ENCODE peak calls at places on chromosomes 2 and 18, in six cellular contexts. O is A549, L is endothelial cell of umbilical vein, Y is WTC11, N is H1, R is K562. H is an unnamed sample.

GRCh38 chr2:193966590-193966989 is 1690.4 kb upstream of the SLC39A10 start:
- DNase-seq in R (no peak), N (no peak), Y (no peak), L (peak), O (peak), H (no peak)

GRCh38 chr2:8110716-8111115 is 571.1 kb upstream of the ID2 start:
- DNase-seq in Y (no peak), L (no peak), N (no peak), R (no peak), O (no peak), H (no peak)

GRCh38 chr18:74081966-74082365 is 65.7 kb downstream of the FBXO15 start:
- DNase-seq in N (no peak), L (no peak), Y (no peak), R (no peak), O (no peak), H (no peak)

GRCh38 chr2:118847447-118848172 is at the start of gene EN1:
- DNase-seq in Y (peak), L (no peak), R (peak), O (peak), N (no peak), H (no peak)

GRCh38 chr2:28621172-28622100 is 125.6 kb downstream of the PLB1 start:
- DNase-seq in R (peak), O (peak), L (peak), Y (peak), N (no peak), H (peak)

GRCh38 chr2:220849433-220849832 is 722.7 kb downstream of the EPHA4 start:
- DNase-seq in R (no peak), N (no peak), L (no peak), O (no peak), Y (no peak), H (no peak)

GRCh38 chr2:24739355-24740025 is 53.7 kb downstream of the PTRHD1 start:
- DNase-seq in Y (no peak), N (no peak), R (no peak), O (no peak), L (no peak), H (no peak)

GRCh38 chr2:121287146-121287798 is 2.3 kb upstream of the TFCP2L1 start:
- DNase-seq in Y (no peak), N (no peak), O (no peak), L (no peak), R (no peak), H (no peak)

GRCh38 chr18:56982756-56983155 is 164.1 kb upstream of the BOD1L2 start:
- DNase-seq in N (no peak), O (no peak), R (no peak), L (no peak), Y (no peak), H (no peak)

GRCh38 chr2:120991401-120991800 is 255.7 kb downstream of the GLI2 start:
- DNase-seq in O (no peak), R (no peak), Y (no peak), N (no peak), L (no peak), H (no peak)

GRCh38 chr2:238895901-238896600 is 48.2 kb downstream of the TWIST2 start:
- DNase-seq in O (no peak), R (no peak), N (peak), L (peak), Y (peak), H (peak)

GRCh38 chr18:68549257-68549871 is 165.5 kb downstream of the TMX3 start:
- DNase-seq in O (no peak), R (no peak), N (no peak), Y (no peak), L (no peak), H (no peak)

GRCh38 chr2:127415593-127416485 is 2.4 kb upstream of the PROC start:
- DNase-seq in N (no peak), R (peak), Y (peak), L (peak), O (peak), H (no peak)

GRCh38 chr2:138554123-138554522 is 52.6 kb downstream of the SPOPL start:
- DNase-seq in R (no peak), O (no peak), Y (no peak), L (no peak), N (no peak), H (no peak)

GRCh38 chr2:232420463-232421188 is 14.0 kb downstream of the ALPG start:
- DNase-seq in O (peak), N (no peak), Y (peak), R (no peak), L (no peak), H (peak)

GRCh38 chr18:48302736-48303135 is 106.4 kb downstream of the ZBTB7C start:
- DNase-seq in Y (no peak), R (no peak), L (no peak), N (no peak), O (no peak), H (no peak)

GRCh38 chr2:30122362-30122761 is 24.4 kb upstream of the YPEL5 start:
- DNase-seq in R (no peak), O (no peak), Y (no peak), N (no peak), L (no peak), H (no peak)

GRCh38 chr2:26008851-26009566 is 24.9 kb upstream of the RAB10 start:
- DNase-seq in N (no peak), Y (no peak), R (peak), O (peak), L (peak), H (peak)

GRCh38 chr2:231032575-231033140 is 4.7 kb upstream of the C2orf72 start:
- DNase-seq in O (no peak), R (no peak), N (no peak), L (no peak), Y (no peak), H (no peak)

GRCh38 chr2:236748385-236748784 is 178.8 kb downstream of the ACKR3 start:
- DNase-seq in L (peak), R (no peak), N (no peak), Y (no peak), O (no peak), H (no peak)

GRCh38 chr2:158509928-158510797 is 53.4 kb downstream of the PKP4 start:
- DNase-seq in R (peak), Y (no peak), L (peak), N (no peak), O (no peak), H (no peak)

GRCh38 chr2:102005989-102006885 is 14.5 kb downstream of the IL1R2 start:
- DNase-seq in N (peak), O (peak), Y (peak), L (peak), R (peak), H (peak)

GRCh38 chr2:41869542-41870256 is 178.1 kb upstream of the PKDCC start:
- DNase-seq in R (peak), Y (peak), L (peak), N (peak), O (peak), H (peak)

GRCh38 chr2:108921096-108922030 is 67.7 kb downstream of the EDAR start:
- DNase-seq in N (no peak), Y (no peak), L (no peak), O (no peak), R (no peak), H (no peak)

GRCh38 chr2:239312081-239312501 is 88.7 kb downstream of the HDAC4 start:
- DNase-seq in O (no peak), Y (no peak), N (no peak), R (no peak), L (no peak), H (no peak)

GRCh38 chr2:19746611-19747309 is 155.0 kb downstream of the TTC32 start:
- DNase-seq in O (peak), N (peak), R (peak), Y (peak), L (peak), H (peak)

GRCh38 chr2:79935771-79936657 is 368.5 kb downstream of the LRRTM1 start:
- DNase-seq in N (peak), O (peak), R (peak), Y (peak), L (peak), H (peak)

GRCh38 chr2:237441605-237442004 is 27.6 kb upstream of the COL6A3 start:
- DNase-seq in L (no peak), N (no peak), Y (no peak), O (no peak), R (no peak), H (no peak)

GRCh38 chr2:54947121-54947520 is 103.1 kb downstream of the RTN4 start:
- DNase-seq in Y (no peak), O (no peak), L (no peak), N (no peak), R (no peak), H (no peak)

GRCh38 chr18:57744211-57744694 is 58.9 kb downstream of the ATP8B1 start:
- DNase-seq in Y (no peak), R (no peak), L (peak), N (no peak), O (peak), H (no peak)

GRCh38 chr18:2792395-2792794 is 54.4 kb upstream of the EMILIN2 start:
- DNase-seq in N (no peak), O (no peak), L (no peak), R (no peak), Y (no peak), H (no peak)

GRCh38 chr2:121502781-121503180 is 27.9 kb upstream of the RNU4ATAC start:
- DNase-seq in L (peak), Y (no peak), R (no peak), O (no peak), N (no peak), H (no peak)

GRCh38 chr18:39951321-39951720 is 2003.7 kb upstream of the PIK3C3 start:
- DNase-seq in N (no peak), L (no peak), O (no peak), Y (no peak), R (no peak), H (no peak)

GRCh38 chr2:54411801-54412354 is 44.2 kb upstream of the SPTBN1 start:
- DNase-seq in O (no peak), L (no peak), N (no peak), R (no peak), Y (no peak), H (no peak)

GRCh38 chr2:158507679-158508078 is 50.9 kb downstream of the PKP4 start:
- DNase-seq in R (no peak), N (no peak), O (no peak), L (no peak), Y (no peak), H (no peak)

GRCh38 chr2:202950592-202950991 is 38.5 kb downstream of the CARF start:
- DNase-seq in L (no peak), O (no peak), Y (no peak), R (peak), N (no peak), H (no peak)

GRCh38 chr2:169827272-169828140 is at the start of gene UBR3:
- DNase-seq in N (peak), L (peak), Y (peak), R (peak), O (peak), H (peak)

GRCh38 chr2:48043301-48043700 is 137.0 kb upstream of the FBXO11 start:
- DNase-seq in N (no peak), Y (no peak), R (no peak), L (no peak), O (no peak), H (no peak)

DNA sequence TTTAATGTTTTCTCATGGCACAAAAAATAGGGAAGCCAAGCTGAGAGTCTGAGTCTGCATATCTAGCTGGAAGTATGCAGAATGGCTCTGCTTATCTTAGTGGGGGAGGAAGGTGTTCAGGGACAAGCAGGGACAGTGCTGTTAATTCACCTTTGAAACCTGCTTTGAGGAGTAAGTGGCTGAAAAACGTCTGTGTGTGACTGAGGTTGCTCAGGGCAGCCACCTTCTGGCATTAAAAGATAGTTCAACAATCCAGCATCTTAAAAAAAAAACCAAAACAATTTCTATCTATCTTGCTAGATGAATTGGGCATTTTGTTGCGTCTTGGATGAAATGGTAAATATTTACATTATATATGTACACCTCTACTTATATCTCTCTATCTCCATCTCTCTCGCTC is 2.0 kb upstream of the TRPM8 start:
- DNase-seq in O (peak), R (peak), L (no peak), Y (no peak), N (no peak), H (no peak)
- TF ChIP-seq JUN in O (no peak), R (no peak), L (no peak), Y (no peak), N (no peak), H (no peak)

GRCh38 chr2:162038676-162039075 is 35.3 kb downstream of the DPP4 start:
- DNase-seq in Y (no peak), L (no peak), R (no peak), N (no peak), O (no peak), H (no peak)

GRCh38 chr2:162041465-162041864 is 32.5 kb downstream of the DPP4 start:
- DNase-seq in L (no peak), N (no peak), R (no peak), Y (no peak), O (no peak), H (no peak)

GRCh38 chr2:162037886-162038285 is 36.1 kb downstream of the DPP4 start:
- DNase-seq in N (no peak), O (no peak), Y (no peak), L (no peak), R (no peak), H (no peak)

GRCh38 chr2:162044586-162044985 is 29.4 kb downstream of the DPP4 start:
- DNase-seq in R (no peak), O (no peak), L (no peak), Y (no peak), N (no peak), H (no peak)

GRCh38 chr2:162043132-162043531 is 30.9 kb downstream of the DPP4 start:
- DNase-seq in Y (no peak), R (no peak), N (no peak), O (no peak), L (no peak), H (no peak)
- TF ChIP-seq JUN in Y (no peak), R (no peak), N (no peak), O (no peak), L (no peak), H (no peak)

DNA sequence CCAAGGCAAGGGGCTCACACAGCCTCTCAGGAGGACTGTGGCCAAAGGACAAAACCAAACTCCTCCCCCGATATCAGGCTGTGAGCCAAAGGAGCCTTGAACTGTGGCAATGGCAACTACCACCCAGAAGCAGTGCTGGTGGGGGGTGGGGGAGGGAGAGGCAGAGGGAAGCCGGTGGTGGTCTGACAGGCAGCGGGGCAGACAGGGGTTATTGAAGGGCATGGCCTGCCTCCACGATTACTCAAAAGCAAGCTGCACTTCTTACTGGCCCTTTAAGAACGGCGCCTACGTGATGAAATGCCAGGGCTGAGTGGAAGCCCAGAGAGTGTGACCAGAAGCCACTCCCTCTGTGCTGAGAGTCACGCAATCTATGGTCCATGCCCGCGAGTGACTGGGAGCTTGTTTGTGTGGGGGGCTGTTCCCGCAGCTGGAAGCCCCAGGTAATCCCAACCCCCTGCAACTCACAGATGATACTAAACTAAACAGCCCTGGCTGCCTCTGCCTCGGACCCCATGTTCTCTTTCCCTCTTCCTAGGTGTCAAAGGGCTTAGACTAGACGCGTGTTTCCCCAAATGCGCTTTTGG is 128.2 kb upstream of the CXCR4 start:
- DNase-seq in Y (peak), N (no peak), R (no peak), L (peak), O (peak), H (peak)
- TF ChIP-seq JUN in Y (no peak), N (no peak), R (no peak), L (no peak), O (no peak), H (no peak)

DNA sequence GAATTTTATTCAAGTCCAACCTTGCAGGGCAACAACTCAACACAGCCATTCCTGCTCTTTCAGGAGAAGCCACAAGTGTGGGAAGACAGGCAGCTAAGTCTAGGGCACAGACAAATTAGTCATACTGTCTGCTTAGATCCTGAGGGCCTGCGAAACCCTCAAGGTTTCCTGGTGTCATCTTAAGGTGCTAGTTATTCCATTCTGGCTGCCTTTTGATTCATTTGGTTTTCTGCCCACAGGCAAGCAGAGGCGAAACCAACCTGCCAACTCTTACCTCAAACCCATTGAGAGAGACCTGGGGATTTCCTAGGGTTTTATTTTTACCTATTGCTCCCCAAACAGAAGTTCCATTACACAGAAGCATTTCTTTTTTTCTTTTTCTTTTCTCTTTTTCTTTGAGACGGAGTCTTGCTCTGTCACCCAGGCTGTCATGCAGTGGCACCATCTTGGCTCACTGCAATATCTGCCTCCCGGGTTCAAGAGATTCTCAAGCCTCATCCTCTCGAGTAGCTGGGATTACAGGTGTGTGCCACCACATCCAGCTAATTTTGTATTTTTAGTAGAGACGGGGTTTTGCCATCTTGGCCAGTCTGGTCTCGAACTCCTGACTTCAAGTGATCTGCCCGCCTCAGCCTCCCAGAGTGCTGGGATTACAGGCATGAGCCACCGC is 23.7 kb upstream of the SCYGR1 start:
- DNase-seq in R (no peak), L (no peak), N (no peak), O (peak), Y (no peak), H (no peak)
- TF ChIP-seq JUN in R (no peak), L (no peak), N (no peak), O (no peak), Y (no peak), H (no peak)

GRCh38 chr18:72543362-72544055 is 633 bp downstream of the CBLN2 start:
- DNase-seq in O (no peak), R (no peak), L (peak), N (no peak), Y (peak), H (no peak)
- TF ChIP-seq JUN in O (no peak), R (no peak), L (no peak), N (no peak), Y (no peak), H (no peak)

GRCh38 chr18:79203017-79203605 is 133.9 kb downstream of the ATP9B start:
- DNase-seq in O (no peak), L (no peak), Y (no peak), N (no peak), R (no peak), H (no peak)

GRCh38 chr18:79197531-79197930 is 128.3 kb downstream of the ATP9B start:
- DNase-seq in Y (no peak), R (no peak), O (no peak), N (no peak), L (no peak), H (no peak)

GRCh38 chr18:79204889-79205807 is 136.0 kb downstream of the ATP9B start:
- DNase-seq in R (no peak), Y (no peak), L (no peak), O (no peak), N (no peak), H (no peak)

GRCh38 chr18:79199691-79200374 is 130.6 kb downstream of the ATP9B start:
- DNase-seq in O (no peak), N (no peak), Y (no peak), R (no peak), L (no peak), H (no peak)

DNA sequence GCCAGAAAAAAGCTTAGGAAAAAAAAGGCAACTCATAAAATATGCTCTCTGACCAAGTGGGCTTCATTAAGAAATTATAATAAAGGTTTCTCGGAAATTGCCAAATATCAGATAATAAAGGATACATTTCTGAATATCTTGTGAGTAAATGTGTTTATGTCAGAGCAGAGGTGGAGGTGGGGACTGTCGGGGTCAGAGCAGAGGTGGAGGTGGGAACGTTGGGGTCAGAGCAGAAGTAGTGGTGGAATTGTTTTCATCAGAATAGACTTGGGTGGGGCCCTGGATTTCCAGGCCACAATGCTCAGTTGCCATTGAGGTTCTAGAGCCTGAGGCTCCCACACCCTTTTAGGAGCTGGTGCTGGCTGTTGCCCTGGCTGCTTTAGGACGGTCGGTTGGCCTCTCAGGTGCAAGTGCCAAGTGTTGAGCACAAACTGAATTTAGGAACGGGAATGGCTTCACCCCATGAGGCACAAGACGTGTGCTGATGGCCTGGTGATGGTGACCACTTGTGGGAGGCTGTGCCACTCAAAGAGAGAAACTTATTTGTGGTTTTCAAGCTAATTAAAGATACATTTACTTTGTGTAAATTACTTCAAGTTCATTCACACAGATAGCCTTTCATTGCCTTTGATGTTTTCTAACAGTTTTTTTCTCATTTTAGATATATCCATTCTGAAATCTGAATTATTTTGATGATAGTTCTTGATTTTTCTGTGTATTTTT is 131.5 kb downstream of the ATP9B start:
- DNase-seq in O (no peak), L (peak), N (peak), Y (no peak), R (no peak), H (no peak)
- TF ChIP-seq JUN in O (no peak), L (no peak), N (no peak), Y (no peak), R (no peak), H (no peak)